ENCODE peak calls at places on chromosomes 5 and 9, in seven cellular contexts. One of them, this sample, is unnamed.
A peak's percentile ranks its signal among the peaks of the same experiment; 100 is the strongest.

GRCh38 chr9:79578891-79579290 is 7.1 kb downstream of the TLE4 start:
- DNase-seq in heart left ventricle: no peak
- DNase-seq in A549: no peak
- DNase-seq in suprapubic skin: no peak
- DNase-seq in sigmoid colon: no peak
- DNase-seq in body of pancreas: no peak
- DNase-seq in GM12878: no peak
- DNase-seq in this sample: no peak

GRCh38 chr9:91807640-91808246 is 142.3 kb downstream of the ROR2 start:
- DNase-seq in heart left ventricle: no peak
- DNase-seq in A549: no peak
- DNase-seq in suprapubic skin: no peak
- DNase-seq in sigmoid colon: peak; percentile 57
- DNase-seq in body of pancreas: no peak
- DNase-seq in GM12878: no peak
- DNase-seq in this sample: no peak

GRCh38 chr9:112048924-112049785 is 125.9 kb downstream of the SUSD1 start:
- DNase-seq in heart left ventricle: no peak
- DNase-seq in A549: no peak
- DNase-seq in suprapubic skin: no peak
- DNase-seq in sigmoid colon: no peak
- DNase-seq in body of pancreas: no peak
- DNase-seq in GM12878: no peak
- DNase-seq in this sample: no peak

GRCh38 chr5:150320048-150320555 is 17.4 kb upstream of the ARSI start:
- DNase-seq in heart left ventricle: peak; percentile 48
- DNase-seq in A549: peak; percentile 50
- DNase-seq in suprapubic skin: peak; percentile 89
- DNase-seq in sigmoid colon: peak; percentile 95
- DNase-seq in body of pancreas: peak; percentile 64
- DNase-seq in GM12878: no peak
- DNase-seq in this sample: no peak

GRCh38 chr9:976805-977360 is 428 bp downstream of the DMRT3 start:
- DNase-seq in heart left ventricle: no peak
- DNase-seq in A549: peak; percentile 30
- DNase-seq in suprapubic skin: no peak
- DNase-seq in sigmoid colon: no peak
- DNase-seq in body of pancreas: no peak
- DNase-seq in GM12878: no peak
- DNase-seq in this sample: no peak

GRCh38 chr9:127561491-127562270 is 50.4 kb upstream of the STXBP1 start:
- DNase-seq in heart left ventricle: peak; percentile 73
- DNase-seq in A549: peak; percentile 93
- DNase-seq in suprapubic skin: peak; percentile 95
- DNase-seq in sigmoid colon: peak; percentile 95
- DNase-seq in body of pancreas: peak; percentile 75
- DNase-seq in GM12878: no peak
- DNase-seq in this sample: no peak

GRCh38 chr9:22815246-22815645 is 368.6 kb downstream of the DMRTA1 start:
- DNase-seq in heart left ventricle: no peak
- DNase-seq in A549: no peak
- DNase-seq in suprapubic skin: no peak
- DNase-seq in sigmoid colon: no peak
- DNase-seq in body of pancreas: no peak
- DNase-seq in GM12878: no peak
- DNase-seq in this sample: no peak

GRCh38 chr5:98099448-98100105 is 673.9 kb upstream of the RGMB start:
- DNase-seq in heart left ventricle: no peak
- DNase-seq in A549: no peak
- DNase-seq in suprapubic skin: no peak
- DNase-seq in sigmoid colon: no peak
- DNase-seq in body of pancreas: no peak
- DNase-seq in GM12878: no peak
- DNase-seq in this sample: no peak

GRCh38 chr5:16616536-16617271 is at the start of gene RETREG1:
- DNase-seq in heart left ventricle: peak; percentile 79
- DNase-seq in A549: peak; percentile 49
- DNase-seq in suprapubic skin: peak; percentile 89
- DNase-seq in sigmoid colon: peak; percentile 82
- DNase-seq in body of pancreas: peak; percentile 68
- DNase-seq in GM12878: no peak
- DNase-seq in this sample: peak; percentile 93

GRCh38 chr5:74865293-74865798 is 841 bp downstream of the FAM169A start:
- DNase-seq in heart left ventricle: no peak
- DNase-seq in A549: no peak
- DNase-seq in suprapubic skin: no peak
- DNase-seq in sigmoid colon: no peak
- DNase-seq in body of pancreas: no peak
- DNase-seq in GM12878: no peak
- DNase-seq in this sample: no peak

GRCh38 chr5:175457466-175457865 is 13.5 kb upstream of the DRD1 start:
- DNase-seq in heart left ventricle: no peak
- DNase-seq in A549: no peak
- DNase-seq in suprapubic skin: no peak
- DNase-seq in sigmoid colon: no peak
- DNase-seq in body of pancreas: no peak
- DNase-seq in GM12878: peak; percentile 30
- DNase-seq in this sample: no peak

DNA sequence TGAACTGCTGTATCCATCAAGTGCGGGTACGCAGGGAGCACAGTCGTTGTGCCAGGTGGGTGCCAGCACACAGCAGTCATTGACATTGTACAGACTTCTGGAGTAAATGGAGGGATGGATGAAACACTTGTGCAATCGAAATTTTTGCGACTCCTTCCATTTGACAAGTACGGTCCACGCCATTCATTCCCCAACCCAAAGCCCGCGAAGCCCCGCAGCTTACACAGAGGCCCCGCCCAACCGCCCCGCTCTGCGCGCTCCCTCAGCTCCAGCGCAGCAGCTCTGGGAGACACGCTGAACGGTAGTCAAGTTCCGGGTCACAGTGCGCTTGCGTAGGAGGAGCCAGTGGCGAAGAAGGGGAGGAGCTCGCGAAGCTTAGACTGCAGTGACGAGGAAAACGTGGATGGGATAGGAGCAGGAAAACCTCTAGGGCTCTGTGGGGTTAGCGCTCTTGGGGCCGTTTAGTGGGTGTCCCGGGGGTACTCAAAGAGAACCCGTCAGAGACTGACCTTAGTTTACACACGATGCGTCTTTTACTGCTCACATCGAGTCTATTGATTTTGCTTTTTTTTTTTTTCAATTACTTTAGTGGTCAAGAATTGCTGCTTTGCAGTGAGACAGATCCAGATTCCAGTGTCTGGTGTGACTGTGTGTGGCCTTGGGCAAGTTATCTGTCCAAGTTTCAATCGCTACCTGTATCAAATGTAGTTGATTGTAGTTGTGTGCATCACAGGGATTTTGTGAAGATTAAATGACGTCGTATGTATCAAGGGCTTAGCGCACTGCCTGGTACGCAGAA is 15.3 kb upstream of the MSANTD3 start:
- DNase-seq in heart left ventricle: peak; percentile 90
- DNase-seq in A549: peak; percentile 99
- DNase-seq in suprapubic skin: peak; percentile 92
- DNase-seq in sigmoid colon: peak; percentile 95
- DNase-seq in body of pancreas: peak; percentile 94
- DNase-seq in GM12878: peak; percentile 66
- DNase-seq in this sample: peak; percentile 95
- TF ChIP-seq POLR2A in heart left ventricle: peak; percentile 66
- TF ChIP-seq POLR2A in A549: peak; percentile 89
- TF ChIP-seq POLR2A in suprapubic skin: no peak
- TF ChIP-seq POLR2A in sigmoid colon: no peak
- TF ChIP-seq POLR2A in body of pancreas: peak; percentile 66
- TF ChIP-seq POLR2A in GM12878: peak; percentile 84
- TF ChIP-seq POLR2A in this sample: no peak

DNA sequence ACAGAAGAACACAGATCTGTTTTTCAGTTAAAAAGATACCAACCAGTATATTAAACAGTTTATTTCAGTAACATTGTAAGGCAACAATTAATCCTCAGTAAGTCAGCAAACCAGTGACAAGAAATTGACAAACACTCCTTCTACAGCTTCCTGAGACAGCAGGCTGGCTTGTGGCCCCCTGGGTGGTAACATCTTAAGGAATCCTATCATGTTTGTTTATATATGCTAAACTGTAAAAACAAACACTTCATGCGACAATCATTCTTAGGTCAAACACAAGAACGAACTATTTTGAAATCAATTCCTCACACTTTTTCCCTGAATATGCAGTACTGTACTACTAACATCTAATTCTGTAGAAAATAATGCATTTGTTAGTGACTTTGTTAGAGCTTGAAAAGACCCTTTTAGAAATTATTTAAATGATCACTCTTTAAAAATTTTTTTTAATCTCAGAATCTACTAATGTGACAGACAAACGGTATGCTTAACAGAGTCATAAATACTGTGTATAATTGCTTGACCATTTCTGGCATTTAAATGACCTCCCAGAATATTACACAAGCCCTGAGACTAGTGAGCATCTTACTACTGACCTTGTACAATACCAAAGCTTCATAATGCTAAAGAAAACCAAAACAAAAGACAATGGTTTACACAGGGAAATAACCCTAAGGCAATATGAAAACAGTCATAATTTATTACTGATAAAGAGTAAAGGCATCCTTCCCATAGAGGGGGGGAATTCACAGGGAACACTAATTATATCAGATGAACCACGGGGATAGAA is 48.2 kb downstream of the ERMP1 start:
- DNase-seq in heart left ventricle: no peak
- DNase-seq in A549: no peak
- DNase-seq in suprapubic skin: no peak
- DNase-seq in sigmoid colon: no peak
- DNase-seq in body of pancreas: no peak
- DNase-seq in GM12878: no peak
- DNase-seq in this sample: no peak
- H3K27ac ChIP-seq in heart left ventricle: no peak overlapping the region
- H3K27ac ChIP-seq in A549: no peak overlapping the region
- H3K27ac ChIP-seq in suprapubic skin: no peak overlapping the region
- H3K27ac ChIP-seq in sigmoid colon: no peak overlapping the region
- H3K27ac ChIP-seq in body of pancreas: no peak overlapping the region
- H3K27ac ChIP-seq in GM12878: no peak overlapping the region
- H3K27ac ChIP-seq in this sample: no peak overlapping the region

GRCh38 chr9:87725900-87726709 is at the start of gene CTSL:
- DNase-seq in heart left ventricle: peak; percentile 95
- DNase-seq in A549: peak; percentile 89
- DNase-seq in suprapubic skin: peak; percentile 95
- DNase-seq in sigmoid colon: peak; percentile 98
- DNase-seq in body of pancreas: peak; percentile 91
- DNase-seq in GM12878: no peak
- DNase-seq in this sample: peak; percentile 89
- TF ChIP-seq POLR2A in heart left ventricle: peak; percentile 94
- TF ChIP-seq POLR2A in A549: peak; percentile 99
- TF ChIP-seq POLR2A in suprapubic skin: no peak
- TF ChIP-seq POLR2A in sigmoid colon: peak; percentile 63
- TF ChIP-seq POLR2A in body of pancreas: peak; percentile 86
- TF ChIP-seq POLR2A in GM12878: no peak
- TF ChIP-seq POLR2A in this sample: peak; percentile 65

DNA sequence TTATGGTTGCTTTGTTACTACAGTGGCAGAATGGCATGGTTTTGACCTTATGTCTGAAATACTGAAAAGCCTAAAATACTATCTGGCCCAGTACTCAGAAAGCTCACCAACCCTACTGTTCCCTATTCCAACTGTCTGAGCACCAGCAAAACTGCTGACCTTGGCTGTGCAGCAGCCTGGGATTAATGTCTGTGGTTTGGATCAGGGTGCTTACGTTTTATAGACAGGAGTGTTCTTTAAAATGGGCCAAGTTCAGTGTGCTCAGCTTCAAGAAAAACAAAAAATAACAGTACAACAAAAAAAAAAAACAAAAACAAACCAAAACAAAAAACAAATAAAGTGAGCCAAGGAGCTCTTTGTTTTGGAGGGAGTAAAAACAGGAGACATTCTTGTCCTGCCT is 36.4 kb downstream of the SLC28A3 start:
- DNase-seq in heart left ventricle: no peak
- DNase-seq in A549: no peak
- DNase-seq in suprapubic skin: no peak
- DNase-seq in sigmoid colon: no peak
- DNase-seq in body of pancreas: no peak
- DNase-seq in GM12878: no peak
- DNase-seq in this sample: no peak
- H3K27ac ChIP-seq in heart left ventricle: no peak overlapping the region
- H3K27ac ChIP-seq in A549: no peak overlapping the region
- H3K27ac ChIP-seq in suprapubic skin: no peak overlapping the region
- H3K27ac ChIP-seq in sigmoid colon: no peak overlapping the region
- H3K27ac ChIP-seq in body of pancreas: no peak overlapping the region
- H3K27ac ChIP-seq in GM12878: no peak overlapping the region
- H3K27ac ChIP-seq in this sample: no peak overlapping the region

GRCh38 chr5:69237877-69238276 is 3.2 kb downstream of the CDK7 start:
- DNase-seq in heart left ventricle: no peak
- DNase-seq in A549: no peak
- DNase-seq in suprapubic skin: no peak
- DNase-seq in sigmoid colon: no peak
- DNase-seq in body of pancreas: no peak
- DNase-seq in GM12878: no peak
- DNase-seq in this sample: no peak

GRCh38 chr5:69238760-69239251 is 4.1 kb downstream of the CDK7 start:
- DNase-seq in heart left ventricle: no peak
- DNase-seq in A549: peak; percentile 57
- DNase-seq in suprapubic skin: no peak
- DNase-seq in sigmoid colon: no peak
- DNase-seq in body of pancreas: no peak
- DNase-seq in GM12878: no peak
- DNase-seq in this sample: no peak

GRCh38 chr5:69231851-69232250 is 2.8 kb upstream of the CDK7 start:
- DNase-seq in heart left ventricle: no peak
- DNase-seq in A549: no peak
- DNase-seq in suprapubic skin: no peak
- DNase-seq in sigmoid colon: no peak
- DNase-seq in body of pancreas: no peak
- DNase-seq in GM12878: no peak
- DNase-seq in this sample: no peak

GRCh38 chr5:69231281-69231680 is 3.4 kb upstream of the CDK7 start:
- DNase-seq in heart left ventricle: no peak
- DNase-seq in A549: no peak
- DNase-seq in suprapubic skin: no peak
- DNase-seq in sigmoid colon: no peak
- DNase-seq in body of pancreas: no peak
- DNase-seq in GM12878: no peak
- DNase-seq in this sample: no peak

DNA sequence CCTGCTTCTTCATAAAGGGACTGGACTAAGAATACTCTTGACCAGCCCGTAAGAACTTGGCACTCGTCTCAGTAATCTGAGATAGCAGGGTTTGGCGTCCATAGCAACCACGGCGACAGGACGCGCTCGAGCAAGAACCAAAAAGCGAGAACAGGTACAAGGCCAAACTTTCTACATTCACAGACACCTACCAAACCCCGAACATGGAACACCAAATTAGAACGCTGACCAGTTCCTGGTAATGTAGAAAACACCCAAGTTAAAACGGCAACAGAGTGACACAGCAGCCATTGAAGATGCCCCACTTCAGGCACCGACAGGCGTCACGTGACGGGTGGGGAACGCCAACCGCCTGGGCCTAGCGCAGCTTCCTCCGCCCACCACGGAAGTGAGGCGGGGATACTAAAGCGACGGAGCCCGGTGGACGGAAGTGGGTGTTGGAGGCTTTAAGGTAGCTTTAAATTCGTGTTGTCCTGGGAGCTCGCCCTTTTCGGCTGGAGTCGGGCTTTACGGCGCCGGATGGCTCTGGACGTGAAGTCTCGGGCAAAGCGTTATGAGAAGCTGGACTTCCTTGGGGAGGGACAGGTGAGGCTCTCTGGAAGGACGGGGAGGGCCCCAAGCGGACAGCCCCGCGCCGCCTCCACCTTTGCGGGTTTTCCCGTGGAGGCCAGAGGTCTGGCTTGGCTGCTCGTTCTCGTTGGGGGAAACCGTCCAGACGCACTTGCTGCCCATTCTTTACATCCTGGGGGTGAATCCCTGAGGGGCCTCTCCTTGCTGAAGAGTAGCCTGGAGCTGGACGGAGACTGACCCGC is at the start of gene CDK7:
- DNase-seq in heart left ventricle: peak; percentile 94
- DNase-seq in A549: peak; percentile 97
- DNase-seq in suprapubic skin: peak; percentile 96
- DNase-seq in sigmoid colon: peak; percentile 95
- DNase-seq in body of pancreas: peak; percentile 90
- DNase-seq in GM12878: peak; percentile 77
- DNase-seq in this sample: peak; percentile 99
- TF ChIP-seq POLR2A in heart left ventricle: peak; percentile 65
- TF ChIP-seq POLR2A in A549: peak; percentile 72
- TF ChIP-seq POLR2A in suprapubic skin: no peak
- TF ChIP-seq POLR2A in sigmoid colon: no peak
- TF ChIP-seq POLR2A in body of pancreas: peak; percentile 74
- TF ChIP-seq POLR2A in GM12878: peak; percentile 88
- TF ChIP-seq POLR2A in this sample: no peak